ENCODE peak calls at places on chromosome 4, in eight cellular contexts. I is activated T-helper 1 cell treated with anti-CD3 and anti-CD28 coated beads, Interleukin-12 subunit alpha, Interleukin-12 subunit beta, Interleukin-2, Interleukin-4 antibody, amounts not matched to agents 30 ng/mL and 10 ng/mL and 1 ng/mL, durations not matched to agents 14 hours and 24 hours and 36 hours; W is tibial artery; H is kidney; U is NCI-H1105 treated with DMSO at 0.1 percent for 48 hours; K is Right ventricle myocardium superior; Z is pulmonary artery endothelial cell; O is stromal cell of bone marrow. P is an unnamed sample.

GRCh38 chr4:42865572-42866189 is 26.8 kb upstream of the GRXCR1 start:
- DNase-seq in I (peak), W (peak), H (no peak), U (peak), K (no peak), Z (peak), O (peak), P (no peak)

GRCh38 chr4:173275150-173275549 is 59.0 kb downstream of the HMGB2 start:
- DNase-seq in I (no peak), W (no peak), H (no peak), U (no peak), K (no peak), Z (no peak), O (no peak), P (no peak)

GRCh38 chr4:140186651-140187315 is 32.8 kb upstream of the MAML3 start:
- DNase-seq in I (no peak), W (no peak), H (peak), U (no peak), K (no peak), Z (no peak), O (peak), P (no peak)

GRCh38 chr4:8759987-8760386 is 111.7 kb downstream of the HMX1 start:
- DNase-seq in I (no peak), W (peak), H (peak), U (no peak), K (no peak), Z (no peak), O (no peak), P (no peak)

GRCh38 chr4:89823416-89823815 is 13.5 kb downstream of the SNCA start:
- DNase-seq in I (no peak), W (no peak), H (no peak), U (no peak), K (no peak), Z (peak), O (no peak), P (no peak)

GRCh38 chr4:176261018-176261417 is 8.0 kb downstream of the ASB5 start:
- DNase-seq in I (no peak), W (no peak), H (no peak), U (no peak), K (no peak), Z (no peak), O (no peak), P (no peak)

GRCh38 chr4:74539043-74539790 is 94.3 kb downstream of the AREG start:
- DNase-seq in I (no peak), W (no peak), H (no peak), U (no peak), K (no peak), Z (peak), O (no peak), P (no peak)

GRCh38 chr4:8315343-8316250 is 46.0 kb downstream of the HTRA3 start:
- DNase-seq in I (no peak), W (no peak), H (peak), U (peak), K (peak), Z (no peak), O (peak), P (no peak)

GRCh38 chr4:112927544-112927943 is 121.9 kb upstream of the ANK2 start:
- DNase-seq in I (no peak), W (no peak), H (no peak), U (no peak), K (no peak), Z (no peak), O (no peak), P (no peak)

GRCh38 chr4:136755531-136755916 is 776.8 kb downstream of the PCDH18 start:
- DNase-seq in I (no peak), W (no peak), H (no peak), U (no peak), K (no peak), Z (no peak), O (no peak), P (no peak)

GRCh38 chr4:22778547-22779163 is 85.9 kb downstream of the GBA3 start:
- DNase-seq in I (no peak), W (no peak), H (peak), U (no peak), K (peak), Z (no peak), O (no peak), P (no peak)

GRCh38 chr4:151195801-151196200 is 81.2 kb upstream of the PRSS48 start:
- DNase-seq in I (no peak), W (no peak), H (no peak), U (no peak), K (no peak), Z (peak), O (peak), P (no peak)

GRCh38 chr4:152719856-152720556 is 40.2 kb upstream of the TMEM154 start:
- DNase-seq in I (no peak), W (no peak), H (no peak), U (no peak), K (no peak), Z (no peak), O (no peak), P (no peak)